ENCODE peak calls at places on chromosomes 11 and 22, in seven cellular contexts. J is suprapubic skin, O is GM12878, E is body of pancreas, V is right lobe of liver, F is ovary, S is hepatocyte. L is an unnamed sample.

GRCh38 chr11:131392528-131393255 is 22.3 kb downstream of the NTM start:
- DNase-seq in J (no peak), O (no peak), E (no peak), V (no peak), F (no peak), S (peak), L (peak)

GRCh38 chr11:119976805-119977583 is 160.9 kb downstream of the TRIM29 start:
- DNase-seq in J (no peak), O (no peak), E (no peak), V (peak), F (no peak), S (peak), L (peak)

GRCh38 chr11:26847459-26847858 is 125.6 kb upstream of the SLC5A12 start:
- DNase-seq in J (no peak), O (no peak), E (peak), V (no peak), F (no peak), S (no peak), L (peak)

GRCh38 chr11:33280402-33280801 is 23.2 kb downstream of the HIPK3 start:
- DNase-seq in J (no peak), O (no peak), E (no peak), V (no peak), F (no peak), S (no peak), L (no peak)

GRCh38 chr11:12241401-12241800 is 131.0 kb downstream of the MICAL2 start:
- DNase-seq in J (no peak), O (no peak), E (peak), V (peak), F (no peak), S (no peak), L (no peak)

GRCh38 chr11:102599642-102600261 is 25.4 kb downstream of the MMP20 start:
- DNase-seq in J (no peak), O (no peak), E (peak), V (no peak), F (no peak), S (peak), L (no peak)

GRCh38 chr11:134584001-134584561 is 172.0 kb upstream of the B3GAT1 start:
- DNase-seq in J (no peak), O (no peak), E (no peak), V (no peak), F (no peak), S (no peak), L (no peak)

GRCh38 chr11:128913806-128914205 is 22.6 kb downstream of the KCNJ5 start:
- DNase-seq in J (no peak), O (no peak), E (no peak), V (no peak), F (no peak), S (no peak), L (no peak)

GRCh38 chr22:49827853-49828598 is at the start of gene BRD1:
- DNase-seq in J (no peak), O (no peak), E (peak), V (peak), F (peak), S (peak), L (peak)

DNA sequence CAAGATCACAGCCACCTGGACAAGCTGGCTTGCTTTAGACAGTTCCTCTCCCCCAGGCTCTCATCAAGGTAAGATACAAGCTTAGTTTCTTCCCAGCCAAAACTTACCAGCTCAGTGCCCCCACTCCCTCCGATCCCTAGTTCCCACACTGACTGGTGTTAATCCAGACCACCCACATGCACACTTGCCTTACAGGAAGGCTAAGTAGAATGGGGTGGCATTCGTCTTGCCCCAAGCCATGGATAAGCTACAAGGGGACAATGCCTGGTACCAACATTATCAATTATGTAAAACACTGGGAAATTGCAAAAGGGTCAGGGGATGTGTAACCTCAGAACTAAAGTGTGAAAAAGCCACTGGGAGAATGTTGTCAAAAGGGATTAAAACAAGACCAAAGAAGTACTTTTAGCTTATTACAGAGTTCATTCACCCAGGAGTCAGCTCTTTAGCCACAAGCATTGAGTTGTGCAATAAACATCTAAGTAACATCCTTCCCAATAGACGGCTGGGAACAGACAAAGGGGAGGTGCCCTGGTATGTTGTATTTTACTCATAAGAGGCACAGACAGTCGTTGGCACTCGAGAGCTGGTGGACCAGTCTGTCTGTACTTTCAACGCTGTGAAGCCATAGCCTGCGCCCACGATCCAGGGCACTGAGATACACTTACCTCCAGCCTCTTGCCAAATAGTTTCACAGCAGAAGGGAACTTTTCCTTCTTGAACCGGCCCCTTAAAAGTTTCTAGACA is 1.1 kb downstream of the DHCR7 start:
- DNase-seq in J (no peak), O (no peak), E (peak), V (peak), F (no peak), S (peak), L (peak)
- H3K4me3 ChIP-seq in J (peak), O (peak), E (no peak), V (peak), F (peak), S (peak), L (peak)

DNA sequence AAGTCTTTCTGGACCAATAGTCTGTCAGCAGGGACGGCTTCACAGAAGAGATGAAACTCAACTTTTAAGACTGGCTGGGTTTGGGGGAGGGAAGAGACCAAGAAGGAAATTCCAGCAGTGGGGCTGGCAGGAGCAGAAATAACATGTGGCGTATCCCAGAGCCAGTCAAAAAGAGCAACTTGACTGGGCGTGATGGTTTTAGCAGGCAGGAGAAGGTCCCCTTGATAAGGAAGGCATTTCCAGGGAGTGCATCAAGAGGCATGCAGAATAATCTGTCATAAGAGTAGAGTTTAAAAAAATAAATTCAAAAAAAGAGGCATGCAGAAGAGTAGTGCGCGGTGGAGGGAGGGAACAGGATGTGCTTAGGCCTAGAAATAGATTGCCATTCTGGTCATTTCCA is 52.5 kb downstream of the C22orf31 start:
- DNase-seq in J (no peak), O (no peak), E (no peak), V (no peak), F (no peak), S (no peak), L (peak)
- H3K27ac ChIP-seq in J (no peak), O (no peak), E (no peak), V (no peak), F (no peak), S (no peak), L (peak)

GRCh38 chr11:112503410-112503809 is 242.8 kb upstream of the PLET1 start:
- DNase-seq in J (no peak), O (no peak), E (no peak), V (no peak), F (no peak), S (no peak), L (no peak)
- TF ChIP-seq CTCF in J (no peak), O (no peak), E (no peak), V (no peak), F (no peak), S (no peak), L (no peak)

GRCh38 chr11:86119062-86119461 is 50.2 kb upstream of the PICALM start:
- DNase-seq in J (no peak), O (no peak), E (no peak), V (no peak), F (no peak), S (no peak), L (no peak)

GRCh38 chr11:86118201-86118600 is 49.3 kb upstream of the PICALM start:
- DNase-seq in J (no peak), O (no peak), E (no peak), V (no peak), F (no peak), S (no peak), L (no peak)

GRCh38 chr11:86122773-86123172 is 53.9 kb upstream of the PICALM start:
- DNase-seq in J (no peak), O (no peak), E (no peak), V (no peak), F (no peak), S (no peak), L (no peak)

GRCh38 chr11:86117706-86118050 is 48.8 kb upstream of the PICALM start:
- DNase-seq in J (no peak), O (no peak), E (no peak), V (no peak), F (no peak), S (no peak), L (no peak)

DNA sequence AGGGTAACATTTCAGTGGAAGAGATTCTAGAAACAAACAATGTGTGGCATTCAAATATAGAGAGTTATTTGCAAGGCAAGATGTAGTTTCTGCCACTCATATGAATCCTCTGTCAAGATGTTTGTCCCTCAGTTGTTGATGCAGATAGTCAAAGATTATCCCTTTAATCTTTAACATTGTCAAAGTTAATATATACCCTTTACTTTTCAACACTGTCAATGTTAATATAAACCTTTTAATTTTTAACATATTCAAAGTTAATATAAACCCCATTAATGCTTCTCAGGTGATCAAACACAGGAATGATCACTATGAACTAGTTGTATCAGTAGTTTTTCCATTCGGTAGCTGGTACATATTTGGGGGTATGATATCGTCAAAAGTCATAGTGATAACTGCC is 51.9 kb upstream of the PICALM start:
- DNase-seq in J (no peak), O (no peak), E (no peak), V (no peak), F (no peak), S (no peak), L (no peak)
- H3K4me3 ChIP-seq in J (no peak), O (no peak), E (no peak), V (no peak), F (no peak), S (no peak), L (no peak)

GRCh38 chr11:76237041-76237649 is 30.8 kb upstream of the WNT11 start:
- DNase-seq in J (no peak), O (no peak), E (no peak), V (no peak), F (no peak), S (no peak), L (no peak)

GRCh38 chr11:76237914-76238313 is 31.6 kb upstream of the WNT11 start:
- DNase-seq in J (no peak), O (no peak), E (no peak), V (no peak), F (no peak), S (peak), L (no peak)

GRCh38 chr11:76235233-76236091 is 29.2 kb upstream of the WNT11 start:
- DNase-seq in J (peak), O (peak), E (peak), V (peak), F (peak), S (peak), L (peak)

GRCh38 chr11:76234704-76235232 is 28.5 kb upstream of the WNT11 start:
- DNase-seq in J (peak), O (no peak), E (no peak), V (peak), F (peak), S (no peak), L (no peak)

GRCh38 chr11:76236092-76237026 is 30.1 kb upstream of the WNT11 start:
- DNase-seq in J (no peak), O (no peak), E (peak), V (no peak), F (no peak), S (peak), L (peak)
- H3K27ac ChIP-seq in J (peak), O (no peak), E (peak), V (peak), F (peak), S (peak), L (peak)

L was measured in cardiac muscle cell.